ENCODE peak calls at places on chromosome 2, in eight cellular contexts. One of them, this sample, is unnamed.
A peak's percentile ranks its signal among the peaks of the same experiment; 100 is the strongest.

GRCh38 chr2:237097911-237098702 is 12.4 kb downstream of the COPS8 start:
- DNase-seq in NCI-H1417: no peak
- DNase-seq in hepatocyte: peak; percentile 39
- DNase-seq in GM23338: no peak
- DNase-seq in lung: no peak
- DNase-seq in stimulated activated effector memory CD8-positive, alpha-beta T cell treated with anti-CD3 and anti-CD28 coated beads, Interleukin-12 subunit alpha, Interleukin-12 subunit beta, amount 100 ng/mL, for 72 hours: no peak
- DNase-seq in Kasumi-1: no peak
- DNase-seq in fibroblast of the aortic adventitia: peak; percentile 88
- DNase-seq in this sample: no peak

GRCh38 chr2:11573418-11574175 is 39.8 kb downstream of the GREB1 start:
- DNase-seq in NCI-H1417: no peak
- DNase-seq in hepatocyte: no peak
- DNase-seq in GM23338: peak; percentile 42
- DNase-seq in lung: no peak
- DNase-seq in stimulated activated effector memory CD8-positive, alpha-beta T cell treated with anti-CD3 and anti-CD28 coated beads, Interleukin-12 subunit alpha, Interleukin-12 subunit beta, amount 100 ng/mL, for 72 hours: no peak
- DNase-seq in Kasumi-1: no peak
- DNase-seq in fibroblast of the aortic adventitia: peak; percentile 11
- DNase-seq in this sample: no peak

GRCh38 chr2:134762508-134762907 is 43.7 kb upstream of the TMEM163 start:
- DNase-seq in NCI-H1417: no peak
- DNase-seq in hepatocyte: no peak
- DNase-seq in GM23338: no peak
- DNase-seq in lung: no peak
- DNase-seq in stimulated activated effector memory CD8-positive, alpha-beta T cell treated with anti-CD3 and anti-CD28 coated beads, Interleukin-12 subunit alpha, Interleukin-12 subunit beta, amount 100 ng/mL, for 72 hours: no peak
- DNase-seq in Kasumi-1: no peak
- DNase-seq in fibroblast of the aortic adventitia: peak; percentile 44
- DNase-seq in this sample: no peak

GRCh38 chr2:103868394-103868793 is 985.5 kb upstream of the POU3F3 start:
- DNase-seq in NCI-H1417: no peak
- DNase-seq in hepatocyte: no peak
- DNase-seq in GM23338: no peak
- DNase-seq in lung: no peak
- DNase-seq in stimulated activated effector memory CD8-positive, alpha-beta T cell treated with anti-CD3 and anti-CD28 coated beads, Interleukin-12 subunit alpha, Interleukin-12 subunit beta, amount 100 ng/mL, for 72 hours: no peak
- DNase-seq in Kasumi-1: no peak
- DNase-seq in fibroblast of the aortic adventitia: no peak
- DNase-seq in this sample: no peak

GRCh38 chr2:230346921-230347533 is 20.0 kb downstream of the SP140L start:
- DNase-seq in NCI-H1417: no peak
- DNase-seq in hepatocyte: no peak
- DNase-seq in GM23338: no peak
- DNase-seq in lung: no peak
- DNase-seq in stimulated activated effector memory CD8-positive, alpha-beta T cell treated with anti-CD3 and anti-CD28 coated beads, Interleukin-12 subunit alpha, Interleukin-12 subunit beta, amount 100 ng/mL, for 72 hours: no peak
- DNase-seq in Kasumi-1: no peak
- DNase-seq in fibroblast of the aortic adventitia: peak; percentile 20
- DNase-seq in this sample: no peak

GRCh38 chr2:65802298-65802942 is 370.0 kb upstream of the SPRED2 start:
- DNase-seq in NCI-H1417: peak; percentile 25
- DNase-seq in hepatocyte: no peak
- DNase-seq in GM23338: no peak
- DNase-seq in lung: no peak
- DNase-seq in stimulated activated effector memory CD8-positive, alpha-beta T cell treated with anti-CD3 and anti-CD28 coated beads, Interleukin-12 subunit alpha, Interleukin-12 subunit beta, amount 100 ng/mL, for 72 hours: no peak
- DNase-seq in Kasumi-1: no peak
- DNase-seq in fibroblast of the aortic adventitia: no peak
- DNase-seq in this sample: no peak

GRCh38 chr2:40130251-40130994 is 321.5 kb downstream of the SLC8A1 start:
- DNase-seq in NCI-H1417: no peak
- DNase-seq in hepatocyte: peak; percentile 30
- DNase-seq in GM23338: no peak
- DNase-seq in lung: no peak
- DNase-seq in stimulated activated effector memory CD8-positive, alpha-beta T cell treated with anti-CD3 and anti-CD28 coated beads, Interleukin-12 subunit alpha, Interleukin-12 subunit beta, amount 100 ng/mL, for 72 hours: no peak
- DNase-seq in Kasumi-1: no peak
- DNase-seq in fibroblast of the aortic adventitia: peak; percentile 70
- DNase-seq in this sample: no peak

GRCh38 chr2:29011650-29012060 is 30.6 kb downstream of the TOGARAM2 start:
- DNase-seq in NCI-H1417: peak; percentile 81
- DNase-seq in hepatocyte: no peak
- DNase-seq in GM23338: no peak
- DNase-seq in lung: peak; percentile 58
- DNase-seq in stimulated activated effector memory CD8-positive, alpha-beta T cell treated with anti-CD3 and anti-CD28 coated beads, Interleukin-12 subunit alpha, Interleukin-12 subunit beta, amount 100 ng/mL, for 72 hours: no peak
- DNase-seq in Kasumi-1: no peak
- DNase-seq in fibroblast of the aortic adventitia: no peak
- DNase-seq in this sample: peak; percentile 70

GRCh38 chr2:144707927-144708326 is 188.0 kb upstream of the ZEB2 start:
- DNase-seq in NCI-H1417: no peak
- DNase-seq in hepatocyte: no peak
- DNase-seq in GM23338: no peak
- DNase-seq in lung: no peak
- DNase-seq in stimulated activated effector memory CD8-positive, alpha-beta T cell treated with anti-CD3 and anti-CD28 coated beads, Interleukin-12 subunit alpha, Interleukin-12 subunit beta, amount 100 ng/mL, for 72 hours: no peak
- DNase-seq in Kasumi-1: no peak
- DNase-seq in fibroblast of the aortic adventitia: no peak
- DNase-seq in this sample: no peak

This sample was measured in COR-L47.